ENCODE peak calls at places on chromosome 11, in six cellular contexts. Z is activated CD8-positive, alpha-beta memory T cell treated with anti-CD3 and anti-CD28 coated beads for 24 hours; V is mesendoderm; K is ureter; U is iPS-NIHi11; I is stimulated activated CD8-positive, alpha-beta memory T cell treated with anti-CD3 and anti-CD28 coated beads, Interleukin-15, amount 100 ng/mL, for 1 hour. A is an unnamed sample.
A peak's percentile ranks its signal among the peaks of the same experiment; 100 is the strongest.

GRCh38 chr11:6206456-6207180 is 1.3 kb downstream of the C11orf42 start:
- DNase-seq in Z (no peak), V (no peak), K (no peak), U (no peak), I (no peak), A (no peak)

GRCh38 chr11:46673713-46674462 is 26.5 kb downstream of the ARHGAP1 start:
- DNase-seq in Z (no peak), V (peak; percentile 22), K (no peak), U (no peak), I (no peak), A (no peak)

GRCh38 chr11:95005642-95006041 is 19.4 kb upstream of the KDM4E start:
- DNase-seq in Z (no peak), V (no peak), K (no peak), U (no peak), I (no peak), A (no peak)

GRCh38 chr11:127451852-127452251 is 451.3 kb upstream of the KIRREL3 start:
- DNase-seq in Z (no peak), V (no peak), K (no peak), U (no peak), I (no peak), A (no peak)

GRCh38 chr11:116515666-116516184 is 257.1 kb downstream of the BUD13 start:
- DNase-seq in Z (peak; percentile 28), V (no peak), K (no peak), U (no peak), I (no peak), A (no peak)

GRCh38 chr11:109971184-109971523 is 122.0 kb upstream of the ZC3H12C start:
- DNase-seq in Z (no peak), V (no peak), K (no peak), U (no peak), I (no peak), A (no peak)

GRCh38 chr11:12691473-12691872 is 17.3 kb downstream of the TEAD1 start:
- DNase-seq in Z (no peak), V (no peak), K (no peak), U (no peak), I (no peak), A (no peak)

GRCh38 chr11:62141111-62142042 is 17.6 kb downstream of the INCENP start:
- DNase-seq in Z (no peak), V (no peak), K (no peak), U (no peak), I (no peak), A (no peak)

GRCh38 chr11:45234306-45235006 is 51.7 kb downstream of the SYT13 start:
- DNase-seq in Z (no peak), V (no peak), K (no peak), U (no peak), I (no peak), A (no peak)